ENCODE peak calls at places on chromosomes 5 and 9, in six cellular contexts. X is uterus; T is naive thymus-derived CD4-positive, alpha-beta T cell; H is PC-3; L is GM23248; E is body of pancreas. S is an unnamed sample. For H3K27me3, the result is how much of the 10 kb centered on the place peaks cover.

GRCh38 chr5:157820593-157821252 is 38.2 kb downstream of the CLINT1 start:
- DNase-seq in H (peak), T (peak), X (no peak), L (peak), E (no peak), S (no peak)

GRCh38 chr9:132645306-132645705 is 24.5 kb downstream of the DDX31 start:
- DNase-seq in L (no peak), T (no peak), E (no peak), H (no peak), X (no peak), S (peak)

GRCh38 chr9:106892632-106893031 is 29.7 kb downstream of the ZNF462 start:
- DNase-seq in L (peak), H (peak), X (peak), E (peak), T (no peak), S (no peak)

GRCh38 chr9:89448381-89448780 is 49.5 kb downstream of the SEMA4D start:
- DNase-seq in X (no peak), E (no peak), T (no peak), H (no peak), L (no peak), S (no peak)

GRCh38 chr5:142821027-142821732 is 51.0 kb downstream of the ARHGAP26 start:
- DNase-seq in H (peak), L (no peak), E (no peak), X (no peak), T (no peak), S (no peak)

GRCh38 chr9:70954126-70954525 is 167.3 kb downstream of the TRPM3 start:
- DNase-seq in H (peak), X (no peak), E (no peak), L (peak), T (no peak), S (no peak)

GRCh38 chr9:33466565-33467495 is 6.9 kb downstream of the NOL6 start:
- DNase-seq in H (peak), T (peak), E (peak), L (peak), X (peak), S (peak)

GRCh38 chr5:26813235-26813634 is 225.2 kb downstream of the CDH9 start:
- DNase-seq in L (no peak), E (no peak), T (no peak), H (no peak), X (no peak), S (no peak)

GRCh38 chr5:17951392-17952169 is 317.3 kb downstream of the TAF11L14 start:
- DNase-seq in T (no peak), X (no peak), E (no peak), L (no peak), H (peak), S (peak)

GRCh38 chr5:73528248-73528647 is 30.0 kb downstream of the BTF3 start:
- DNase-seq in E (no peak), T (no peak), H (no peak), L (no peak), X (no peak), S (no peak)

GRCh38 chr9:21017092-21017491 is 14.3 kb downstream of the HACD4 start:
- DNase-seq in E (no peak), H (peak), T (no peak), X (no peak), L (peak), S (no peak)

GRCh38 chr5:165538065-165538464 is 2032.6 kb downstream of the MAT2B start:
- DNase-seq in T (no peak), H (no peak), X (no peak), L (no peak), E (no peak), S (no peak)

GRCh38 chr9:2718001-2718697 is 839 bp downstream of the KCNV2 start:
- DNase-seq in X (no peak), L (no peak), T (no peak), E (no peak), H (no peak), S (peak)
- H3K4me3 ChIP-seq in X (no peak), L (no peak), T (no peak), E (no peak), H (no peak), S (peak)

GRCh38 chr5:55923177-55923872 is 71.4 kb downstream of the IL6ST start:
- DNase-seq in H (peak), X (no peak), L (peak), E (no peak), T (no peak), S (no peak)
- H3K27ac ChIP-seq in H (no peak), X (no peak), L (no peak), E (no peak), T (peak), S (no peak)

GRCh38 chr9:137138701-137139467 is at the start of gene GRIN1:
- DNase-seq in E (peak), T (peak), X (no peak), H (no peak), L (peak), S (no peak)

GRCh38 chr9:137136926-137137607 is 1.9 kb upstream of the GRIN1 start:
- DNase-seq in X (no peak), H (no peak), E (no peak), L (no peak), T (no peak), S (peak)

GRCh38 chr9:137136261-137136925 is 2.6 kb upstream of the GRIN1 start:
- DNase-seq in X (no peak), H (no peak), T (no peak), E (no peak), L (no peak), S (no peak)

GRCh38 chr9:137139468-137140150 is 655 bp downstream of the GRIN1 start:
- DNase-seq in L (no peak), X (no peak), E (no peak), H (no peak), T (no peak), S (no peak)

DNA sequence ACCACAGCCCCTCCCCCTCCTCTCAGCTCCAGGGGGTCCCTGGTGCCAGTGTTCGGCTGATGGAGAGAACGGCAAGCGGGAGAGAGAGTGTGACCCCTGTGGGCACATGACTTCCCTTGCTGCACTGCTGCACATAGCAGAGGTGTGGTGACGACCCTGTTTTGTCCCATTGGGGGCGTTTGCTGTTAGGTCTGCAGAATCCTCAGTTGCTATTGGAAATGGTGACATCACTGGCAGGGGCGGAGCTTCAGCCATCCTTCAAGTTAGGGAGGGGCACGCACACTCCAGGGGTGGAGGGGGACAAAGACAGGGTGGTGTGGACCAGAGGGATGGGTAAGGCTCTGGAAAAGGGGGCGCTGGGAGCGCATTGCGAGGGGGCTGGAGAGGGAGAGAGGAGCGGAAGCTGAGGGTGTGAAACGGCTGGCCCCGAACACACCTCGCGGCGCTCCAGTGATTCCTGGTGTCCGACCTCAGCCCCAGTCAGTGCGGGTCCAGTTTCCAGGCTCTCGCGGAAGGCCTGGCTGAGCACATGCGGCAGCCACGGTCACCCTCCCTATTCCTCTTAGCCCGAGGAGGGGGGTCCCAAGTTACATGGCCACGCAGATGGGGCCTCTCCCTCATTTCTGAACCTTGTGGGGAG is 776 bp upstream of the GRIN1 start:
- DNase-seq in E (no peak), L (no peak), H (no peak), X (no peak), T (no peak), S (peak)
- H3K27me3 ChIP-seq in E (under half), L (under half), H (under half), X (under half), T (under half), S (under half)

GRCh38 chr5:158976035-158976434 is 123.7 kb downstream of the EBF1 start:
- DNase-seq in X (no peak), L (peak), H (peak), E (no peak), T (no peak), S (no peak)

GRCh38 chr5:158978061-158978745 is 121.5 kb downstream of the EBF1 start:
- DNase-seq in E (no peak), T (no peak), X (no peak), L (peak), H (peak), S (no peak)

GRCh38 chr5:158977642-158978041 is 122.1 kb downstream of the EBF1 start:
- DNase-seq in L (no peak), X (no peak), E (no peak), T (no peak), H (no peak), S (no peak)

GRCh38 chr5:158979290-158979689 is 120.4 kb downstream of the EBF1 start:
- DNase-seq in E (no peak), H (no peak), L (no peak), X (no peak), T (no peak), S (peak)

DNA sequence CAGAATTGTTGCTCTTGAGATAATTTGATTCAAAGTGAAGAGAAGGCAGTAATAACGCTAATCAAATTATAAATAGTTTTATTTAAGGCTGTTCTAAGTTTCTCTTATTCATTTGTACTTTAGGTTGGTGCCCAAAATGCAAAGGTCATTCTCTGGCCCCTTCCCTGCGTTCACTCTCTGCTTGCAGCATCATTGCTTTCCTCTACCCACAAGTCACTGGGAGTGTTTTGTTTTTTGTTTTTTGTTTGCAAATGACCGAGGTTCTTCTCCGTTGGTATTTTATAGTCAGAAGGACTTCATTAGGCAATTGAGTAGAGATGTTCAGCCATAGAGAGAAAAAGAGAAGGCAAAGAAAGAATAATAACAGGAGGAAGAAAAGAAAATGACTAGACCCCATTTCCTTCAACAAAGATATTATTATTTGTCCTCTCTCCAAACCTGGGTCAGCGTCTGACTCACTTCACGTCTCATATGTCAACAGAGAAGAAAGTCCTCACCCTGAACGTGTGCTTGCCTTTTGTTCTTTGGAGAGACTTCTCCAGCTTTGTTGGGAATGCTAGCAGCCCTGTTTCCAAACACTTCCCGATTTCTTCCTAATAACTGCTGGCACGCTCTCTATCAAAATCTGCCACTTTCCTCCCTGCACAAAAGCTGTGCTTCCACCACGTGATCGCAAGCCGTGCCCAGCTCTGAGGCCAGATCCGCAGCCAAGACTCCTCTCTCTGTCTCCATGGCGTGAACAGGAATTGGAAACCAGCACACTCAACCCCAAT is 119.8 kb downstream of the EBF1 start:
- DNase-seq in E (peak), X (peak), T (no peak), L (peak), H (peak), S (no peak)
- H3K4me3 ChIP-seq in E (no peak), X (peak), T (no peak), L (peak), H (peak), S (no peak)

GRCh38 chr5:139711067-139711851 is 63.1 kb downstream of the CXXC5 start:
- DNase-seq in E (peak), H (peak), L (peak), X (no peak), T (peak), S (peak)
- H3K27ac ChIP-seq in E (peak), H (no peak), L (peak), X (peak), T (peak), S (peak)

GRCh38 chr5:6576861-6577501 is 55.9 kb downstream of the NSUN2 start:
- DNase-seq in X (no peak), L (peak), E (no peak), T (no peak), H (peak), S (peak)

GRCh38 chr5:6581559-6582426 is 51.1 kb downstream of the NSUN2 start:
- DNase-seq in E (no peak), H (no peak), L (no peak), X (no peak), T (no peak), S (no peak)

GRCh38 chr5:6578676-6579343 is 54.0 kb downstream of the NSUN2 start:
- DNase-seq in L (no peak), H (no peak), T (no peak), E (no peak), X (no peak), S (no peak)

GRCh38 chr5:6581090-6581489 is 51.8 kb downstream of the NSUN2 start:
- DNase-seq in E (no peak), H (no peak), X (no peak), T (no peak), L (no peak), S (no peak)

DNA sequence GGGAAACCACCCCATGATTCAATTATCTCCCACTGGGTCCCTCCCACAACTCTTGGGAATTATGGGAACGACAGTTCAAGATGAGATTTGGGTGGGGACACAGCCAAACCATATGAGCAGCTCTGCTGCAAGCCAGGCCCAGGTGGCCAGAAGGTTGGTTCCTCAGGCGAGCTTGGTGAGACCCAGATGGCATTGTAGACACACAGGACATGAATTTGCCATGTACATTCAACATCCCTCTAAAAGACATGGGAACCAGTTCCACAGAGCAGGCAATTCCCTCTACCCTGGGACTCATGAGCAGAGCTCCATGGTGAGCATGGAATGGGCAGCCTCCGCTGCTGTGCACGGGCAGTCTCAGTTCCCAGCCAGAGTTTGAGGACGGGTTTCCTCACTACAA is 53.3 kb downstream of the NSUN2 start:
- DNase-seq in X (no peak), L (no peak), H (no peak), E (no peak), T (no peak), S (no peak)
- H3K27me3 ChIP-seq in X (under half), L (half or more), H (under half), E (under half), T (under half), S (under half)

GRCh38 chr9:125700791-125701190 is 6.2 kb downstream of the MAPKAP1 start:
- DNase-seq in T (no peak), H (no peak), X (no peak), E (no peak), L (peak), S (no peak)
- H3K4me3 ChIP-seq in T (no peak), H (no peak), X (no peak), E (no peak), L (peak), S (no peak)